ENCODE peak calls at places on chromosomes 12 and 14, in ten cellular contexts. X is glutamatergic neuron, N is fibroblast of mammary gland, Y is HepG2, E is endothelial cell, K is neural progenitor cell, Q is mammary epithelial cell, O is ovary, D is AG09309, M is AG04450. I is an unnamed sample.

GRCh38 chr12:51393676-51394545 is 2.7 kb upstream of the GALNT6 start:
- DNase-seq in X (no peak), N (peak), Y (no peak), E (no peak), K (no peak), Q (peak), O (no peak), D (peak), M (peak), I (no peak)

GRCh38 chr12:124699878-124700277 is 132.5 kb upstream of the NCOR2 start:
- DNase-seq in X (no peak), N (no peak), Y (no peak), E (no peak), K (no peak), Q (no peak), O (no peak), D (no peak), M (no peak), I (no peak)

GRCh38 chr12:52741378-52742195 is 35.6 kb downstream of the KRT76 start:
- DNase-seq in X (no peak), N (peak), Y (peak), E (peak), K (peak), Q (peak), O (no peak), D (peak), M (no peak), I (peak)

GRCh38 chr14:61177279-61178225 is 103.6 kb downstream of the TMEM30B start:
- DNase-seq in X (peak), N (no peak), Y (no peak), E (no peak), K (no peak), Q (peak), O (no peak), D (no peak), M (no peak), I (no peak)

GRCh38 chr14:86675059-86675458 is 1145.1 kb downstream of the FLRT2 start:
- DNase-seq in X (no peak), N (no peak), Y (no peak), E (no peak), K (peak), Q (no peak), O (no peak), D (no peak), M (no peak), I (no peak)

GRCh38 chr14:32802295-32802694 is 136.4 kb upstream of the NPAS3 start:
- DNase-seq in X (no peak), N (no peak), Y (no peak), E (no peak), K (no peak), Q (no peak), O (no peak), D (no peak), M (no peak), I (no peak)

GRCh38 chr12:25436206-25436912 is 116.7 kb downstream of the LMNTD1 start:
- DNase-seq in X (no peak), N (peak), Y (peak), E (peak), K (peak), Q (peak), O (peak), D (peak), M (peak), I (no peak)

GRCh38 chr14:49857427-49858003 is 4.9 kb upstream of the NEMF start:
- DNase-seq in X (no peak), N (no peak), Y (no peak), E (no peak), K (no peak), Q (no peak), O (no peak), D (no peak), M (no peak), I (no peak)

GRCh38 chr14:24721772-24722171 is 87.8 kb upstream of the GZMB start:
- DNase-seq in X (no peak), N (peak), Y (no peak), E (no peak), K (no peak), Q (peak), O (no peak), D (no peak), M (no peak), I (no peak)
- TF ChIP-seq CTCF in X (no peak), N (no peak), Y (no peak), E (no peak), K (no peak), Q (no peak), O (no peak), D (no peak), M (no peak), I (no peak)

DNA sequence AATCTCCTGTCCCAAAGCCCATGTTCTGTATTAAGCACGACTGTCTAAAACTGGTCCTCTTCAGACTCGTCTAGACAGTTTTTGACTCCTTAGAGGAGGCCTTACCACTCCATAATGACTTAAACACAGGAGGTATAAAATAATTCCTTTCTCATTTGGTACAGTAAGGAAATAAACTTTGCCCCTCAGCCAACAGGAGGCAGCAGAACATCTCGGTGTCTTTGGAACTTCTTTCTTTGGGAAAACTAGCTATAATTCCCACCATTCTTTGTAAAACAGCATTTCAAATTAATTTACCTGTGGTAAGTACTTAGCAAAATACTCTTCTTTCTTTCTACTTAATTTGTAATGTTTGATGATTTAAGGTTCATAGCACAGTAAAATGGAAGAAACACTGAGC is 292.7 kb upstream of the G2E3 start:
- DNase-seq in X (no peak), N (no peak), Y (no peak), E (no peak), K (no peak), Q (no peak), O (no peak), D (no peak), M (no peak), I (no peak)
- TF ChIP-seq CTCF in X (no peak), N (no peak), Y (no peak), E (no peak), K (peak), Q (no peak), O (no peak), D (no peak), M (no peak), I (no peak)

GRCh38 chr12:57739914-57740538 is 1.5 kb upstream of the AGAP2 start:
- DNase-seq in X (no peak), N (no peak), Y (no peak), E (no peak), K (peak), Q (no peak), O (no peak), D (no peak), M (no peak), I (no peak)
- TF ChIP-seq CTCF in X (no peak), N (no peak), Y (no peak), E (no peak), K (no peak), Q (no peak), O (no peak), D (no peak), M (no peak), I (no peak)

DNA sequence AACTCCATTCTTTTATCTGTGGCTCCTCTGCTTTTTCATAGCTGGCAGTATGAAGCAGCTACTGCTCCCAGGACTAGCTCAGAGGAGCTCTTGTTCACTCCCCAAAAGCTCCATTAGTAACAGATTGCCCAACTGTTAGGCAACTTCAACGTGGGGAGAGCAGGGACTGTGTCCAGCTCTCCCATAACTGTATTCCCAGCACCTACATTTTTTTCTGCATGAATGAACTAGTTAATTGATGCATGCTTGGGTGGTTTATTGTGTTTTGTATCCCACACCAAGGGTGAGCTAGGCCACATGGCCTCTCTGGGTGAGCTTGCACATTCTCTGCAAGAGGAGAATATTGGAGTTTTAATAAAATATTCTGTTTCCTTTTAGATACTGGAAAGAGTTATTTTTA is 15.2 kb downstream of the STON2 start:
- DNase-seq in X (no peak), N (peak), Y (peak), E (no peak), K (peak), Q (peak), O (no peak), D (no peak), M (no peak), I (no peak)
- TF ChIP-seq CTCF in X (no peak), N (no peak), Y (no peak), E (no peak), K (no peak), Q (no peak), O (no peak), D (no peak), M (no peak), I (no peak)

GRCh38 chr12:4153343-4153892 is 120.1 kb upstream of the CCND2 start:
- DNase-seq in X (no peak), N (no peak), Y (no peak), E (no peak), K (no peak), Q (no peak), O (no peak), D (no peak), M (no peak), I (no peak)
- TF ChIP-seq CTCF in X (no peak), N (no peak), Y (no peak), E (no peak), K (no peak), Q (no peak), O (no peak), D (no peak), M (no peak), I (no peak)

DNA sequence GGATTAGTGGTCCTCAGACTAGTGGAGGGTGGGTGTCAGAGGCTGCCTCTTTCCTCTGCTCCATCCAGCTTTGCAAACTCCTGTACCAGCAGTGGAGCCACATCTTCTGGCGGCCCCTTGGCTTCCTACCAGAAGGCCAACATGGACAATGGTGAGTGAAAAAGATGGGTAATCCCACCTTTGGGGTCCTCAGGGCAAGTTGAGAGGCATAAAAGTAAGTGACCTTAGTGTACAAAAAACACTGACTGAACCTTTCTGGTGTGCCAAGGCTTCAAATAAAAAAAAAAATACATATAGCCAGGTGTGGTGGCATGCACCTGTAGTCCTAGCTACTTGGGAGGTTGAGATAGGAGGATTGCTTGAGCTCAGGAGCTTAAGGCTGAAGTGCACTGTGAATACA is 9.2 kb upstream of the PIP4K2C start:
- DNase-seq in X (no peak), N (no peak), Y (no peak), E (no peak), K (no peak), Q (no peak), O (no peak), D (no peak), M (no peak), I (no peak)
- TF ChIP-seq CTCF in X (no peak), N (no peak), Y (no peak), E (no peak), K (no peak), Q (no peak), O (no peak), D (no peak), M (no peak), I (no peak)

I was measured in Caco-2.